ENCODE peak calls at places on chromosomes 6 and 20, in ten cellular contexts. Y is choroid plexus epithelial cell; S is fibroblast of the aortic adventitia; L is stimulated activated CD8-positive, alpha-beta memory T cell treated with anti-CD3 and anti-CD28 coated beads, Interleukin-15, amount 100 ng/mL, for 1 hour; F is psoas muscle; H is aorta; V is tibial nerve; M is activated CD4-positive, alpha-beta T cell treated with anti-CD3 and anti-CD28 coated beads, Interleukin-2, amount 50 U/mL, for 24 hours; P is NCI-H2171; N is activated T-helper 1 cell treated with anti-CD3 and anti-CD28 coated beads, Interleukin-2, amount 50 U/mL, for 16 hours. Q is an unnamed sample.

GRCh38 chr6:26312501-26313390 is 52.3 kb upstream of the BTN3A2 start:
- DNase-seq in F (peak), P (peak), H (peak), S (peak), V (peak), Y (peak), N (peak), L (peak), M (peak), Q (peak)

GRCh38 chr6:87393026-87393622 is 14.6 kb upstream of the CFAP206 start:
- DNase-seq in H (no peak), L (no peak), V (no peak), S (peak), M (no peak), P (peak), N (no peak), F (no peak), Y (peak), Q (peak)

GRCh38 chr6:41917528-41917927 is 3.4 kb downstream of the MED20 start:
- DNase-seq in N (no peak), S (peak), H (no peak), L (no peak), F (no peak), Y (peak), P (no peak), M (no peak), V (no peak), Q (no peak)

GRCh38 chr20:46400253-46400652 is 6.2 kb downstream of the ELMO2 start:
- DNase-seq in L (no peak), Y (peak), V (no peak), F (peak), N (no peak), M (no peak), H (no peak), S (peak), P (no peak), Q (no peak)

GRCh38 chr20:38209054-38209675 is 44.1 kb upstream of the TGM2 start:
- DNase-seq in Y (peak), S (no peak), M (no peak), L (no peak), P (no peak), H (no peak), F (peak), N (no peak), V (no peak), Q (no peak)

GRCh38 chr20:62942456-62942855 is 4.5 kb downstream of the GID8 start:
- DNase-seq in Y (no peak), F (no peak), H (no peak), L (no peak), M (no peak), V (no peak), S (no peak), P (no peak), N (no peak), Q (no peak)

GRCh38 chr6:22147983-22148797 is 148.6 kb downstream of the PRL start:
- DNase-seq in P (peak), Y (peak), N (no peak), S (peak), V (no peak), M (no peak), F (no peak), L (no peak), H (no peak), Q (peak)

GRCh38 chr6:42316390-42316970 is 98.8 kb upstream of the MRPS10 start:
- DNase-seq in H (peak), L (no peak), S (peak), V (no peak), M (no peak), Y (peak), F (no peak), P (no peak), N (no peak), Q (no peak)

GRCh38 chr20:62805711-62806382 is 1.2 kb downstream of the OGFR start:
- DNase-seq in M (no peak), F (peak), H (peak), V (no peak), P (no peak), Y (no peak), S (no peak), N (no peak), L (no peak), Q (no peak)

GRCh38 chr20:58584881-58585752 is 66.0 kb upstream of the STX16 start:
- DNase-seq in H (peak), N (no peak), Y (peak), L (no peak), P (no peak), S (peak), M (no peak), F (no peak), V (no peak), Q (no peak)

GRCh38 chr20:53176133-53176532 is 204.0 kb downstream of the TSHZ2 start:
- DNase-seq in N (no peak), P (no peak), H (no peak), F (no peak), S (no peak), M (no peak), L (no peak), Y (no peak), V (no peak), Q (no peak)

GRCh38 chr20:13638162-13638495 is 603 bp downstream of the TASP1 start:
- DNase-seq in L (no peak), F (no peak), P (peak), V (no peak), Y (no peak), H (no peak), M (no peak), N (no peak), S (peak), Q (no peak)

GRCh38 chr6:145948328-145948727 is 15.8 kb downstream of the SHPRH start:
- DNase-seq in F (no peak), P (no peak), H (no peak), Y (peak), N (no peak), M (no peak), S (peak), V (no peak), L (no peak), Q (no peak)

GRCh38 chr6:156009656-156010055 is 554.0 kb upstream of the NOX3 start:
- DNase-seq in H (no peak), L (no peak), P (no peak), S (no peak), M (no peak), F (no peak), Y (no peak), V (no peak), N (no peak), Q (no peak)

GRCh38 chr6:170100046-170100445 is 190.8 kb downstream of the DLL1 start:
- DNase-seq in P (no peak), M (no peak), H (no peak), V (no peak), S (no peak), L (no peak), F (no peak), N (no peak), Y (no peak), Q (no peak)

GRCh38 chr6:31007694-31008093 is 2.6 kb upstream of the MUC22 start:
- DNase-seq in M (no peak), V (no peak), P (no peak), S (peak), L (no peak), N (no peak), H (no peak), F (no peak), Y (peak), Q (no peak)

GRCh38 chr20:62400021-62400420 is 7.1 kb downstream of the CABLES2 start:
- DNase-seq in N (no peak), M (no peak), S (no peak), V (no peak), L (no peak), F (no peak), Y (no peak), P (no peak), H (no peak), Q (peak)

GRCh38 chr6:9502991-9503761 is 911.7 kb downstream of the TFAP2A start:
- DNase-seq in M (no peak), N (no peak), L (no peak), H (no peak), Y (peak), P (no peak), F (no peak), S (peak), V (no peak), Q (no peak)

GRCh38 chr6:3227363-3228045 is at the start of gene TUBB2B:
- DNase-seq in P (peak), F (peak), Y (no peak), S (no peak), L (no peak), V (no peak), H (peak), N (no peak), M (no peak), Q (peak)

GRCh38 chr20:16405254-16405653 is 168.0 kb downstream of the KIF16B start:
- DNase-seq in L (no peak), P (no peak), S (no peak), F (no peak), V (no peak), H (no peak), N (no peak), Y (no peak), M (no peak), Q (no peak)

GRCh38 chr20:56605597-56605996 is 23.5 kb upstream of the TFAP2C start:
- DNase-seq in S (no peak), H (no peak), Y (no peak), V (no peak), N (no peak), F (no peak), P (no peak), L (no peak), M (no peak), Q (no peak)

GRCh38 chr6:150753404-150754184 is 111.9 kb upstream of the MTHFD1L start:
- DNase-seq in H (no peak), M (no peak), V (no peak), Y (no peak), N (no peak), F (no peak), L (no peak), P (no peak), S (no peak), Q (no peak)

GRCh38 chr6:7909323-7910276 is 988 bp downstream of the TXNDC5 start:
- DNase-seq in V (no peak), H (peak), L (no peak), S (peak), F (peak), P (no peak), N (peak), Y (peak), M (peak), Q (peak)

GRCh38 chr6:73743556-73743955 is 47.6 kb downstream of the CD109 start:
- DNase-seq in F (no peak), Y (peak), L (no peak), S (no peak), H (no peak), P (no peak), N (no peak), V (no peak), M (no peak), Q (no peak)

GRCh38 chr6:43143235-43144124 is 27.6 kb upstream of the SRF start:
- DNase-seq in P (peak), M (peak), L (peak), N (peak), S (peak), Y (peak), V (peak), H (peak), F (peak), Q (peak)

GRCh38 chr6:158654498-158654897 is 4.6 kb downstream of the SYTL3 start:
- DNase-seq in N (no peak), Y (peak), M (no peak), F (peak), V (no peak), P (no peak), L (no peak), H (peak), S (peak), Q (peak)

GRCh38 chr6:73079611-73079955 is 145.7 kb downstream of the KHDC1L start:
- DNase-seq in F (no peak), N (no peak), P (no peak), L (no peak), M (no peak), Y (peak), V (no peak), H (no peak), S (peak), Q (no peak)

GRCh38 chr20:32201977-32202363 is 5.6 kb downstream of the PLAGL2 start:
- DNase-seq in V (no peak), P (no peak), N (no peak), Y (peak), F (no peak), M (no peak), S (no peak), H (no peak), L (no peak), Q (no peak)

GRCh38 chr6:3946779-3947178 is 97.6 kb downstream of the FAM50B start:
- DNase-seq in M (no peak), V (no peak), Y (no peak), F (no peak), S (peak), H (no peak), L (no peak), P (no peak), N (no peak), Q (no peak)

GRCh38 chr6:15897063-15897934 is 231.6 kb upstream of the MYLIP start:
- DNase-seq in F (peak), L (no peak), N (no peak), P (no peak), H (peak), S (peak), Y (peak), V (no peak), M (no peak), Q (no peak)

GRCh38 chr6:44009425-44010321 is 117.6 kb downstream of the MRPL14 start:
- DNase-seq in L (no peak), S (peak), P (no peak), Y (no peak), N (no peak), M (no peak), V (no peak), F (no peak), H (no peak), Q (no peak)

GRCh38 chr20:5686381-5687105 is 63.7 kb upstream of the SHLD1 start:
- DNase-seq in V (no peak), F (no peak), H (no peak), N (no peak), Y (no peak), S (no peak), M (no peak), L (no peak), P (no peak), Q (no peak)

GRCh38 chr6:104995989-104996617 is 39.2 kb downstream of the LIN28B start:
- DNase-seq in H (no peak), P (no peak), V (no peak), S (peak), F (no peak), M (no peak), N (no peak), Y (peak), L (no peak), Q (no peak)

GRCh38 chr6:122026572-122027369 is 372.7 kb upstream of the HSF2 start:
- DNase-seq in H (no peak), M (no peak), S (peak), F (no peak), N (no peak), P (no peak), L (no peak), Y (peak), V (no peak), Q (no peak)

GRCh38 chr6:1504465-1504864 is 105.2 kb upstream of the FOXC1 start:
- DNase-seq in S (no peak), F (no peak), V (no peak), P (no peak), Y (no peak), N (no peak), M (no peak), L (no peak), H (no peak), Q (no peak)

Q was measured in SHP77.